ENCODE peak calls at places on chromosomes 6 and 20, in five cellular contexts. R, U, N, T and J are unnamed samples.

GRCh38 chr6:100137759-100138158 is 143.7 kb upstream of the MCHR2 start:
- DNase-seq in U (no peak), N (no peak), R (no peak), T (no peak), J (no peak)

GRCh38 chr20:58715709-58716475 is 23.3 kb downstream of the NPEPL1 start:
- DNase-seq in N (no peak), U (no peak), R (no peak), T (no peak), J (peak; percentile 54)

GRCh38 chr20:20837574-20838021 is 125.2 kb upstream of the RALGAPA2 start:
- DNase-seq in R (peak; percentile 69), T (peak; percentile 60), U (peak; percentile 80), N (no peak), J (no peak)

GRCh38 chr20:62032606-62033368 is 32.9 kb downstream of the TAF4 start:
- DNase-seq in T (no peak), N (no peak), R (no peak), U (no peak), J (no peak)

GRCh38 chr20:8095648-8096572 is 36.2 kb upstream of the PLCB1 start:
- DNase-seq in U (no peak), R (no peak), T (no peak), N (no peak), J (no peak)

GRCh38 chr6:144566868-144567615 is 281.9 kb downstream of the UTRN start:
- DNase-seq in R (no peak), N (no peak), T (no peak), U (no peak), J (no peak)

GRCh38 chr6:152110878-152111820 is 303.7 kb downstream of the ESR1 start:
- DNase-seq in U (no peak), N (no peak), R (no peak), T (no peak), J (no peak)

GRCh38 chr6:157763129-157763893 is 59.7 kb upstream of the SNX9 start:
- DNase-seq in N (no peak), U (peak; percentile 82), R (no peak), T (peak; percentile 88), J (peak; percentile 81)

GRCh38 chr6:167548451-167548850 is 223.6 kb downstream of the TTLL2 start:
- DNase-seq in U (no peak), T (no peak), N (no peak), R (no peak), J (no peak)

GRCh38 chr6:13412639-13413465 is 74.5 kb downstream of the GFOD1 start:
- DNase-seq in N (no peak), U (no peak), T (peak; percentile 80), R (no peak), J (no peak)

GRCh38 chr20:41047975-41048305 is 19.3 kb downstream of the TOP1 start:
- DNase-seq in R (no peak), N (no peak), U (no peak), T (no peak), J (no peak)

DNA sequence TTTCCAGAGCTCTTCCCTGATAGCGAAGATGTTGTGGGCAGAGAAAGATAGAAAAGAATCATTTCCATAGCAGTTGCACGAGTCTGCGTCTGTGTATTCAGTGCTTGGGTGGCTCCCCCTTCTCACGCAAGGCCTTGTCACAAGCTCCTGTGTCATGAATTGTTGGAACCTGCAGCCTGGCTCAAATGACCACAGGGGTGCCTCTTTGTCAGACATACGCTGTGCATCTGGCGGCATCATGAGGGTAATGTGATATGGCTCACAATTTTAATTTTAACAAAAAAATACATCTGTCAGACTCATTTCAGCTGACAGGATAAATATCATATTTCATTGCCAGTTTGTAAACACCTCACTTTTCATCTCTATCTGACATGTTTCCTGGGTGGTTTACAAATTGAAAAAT is 90.8 kb downstream of the CAP2 start:
- DNase-seq in R (no peak), T (no peak), N (no peak), U (no peak), J (no peak)
- TF ChIP-seq POLR2AphosphoS5 in R (no peak), T (no peak), N (no peak), U (no peak), J (no peak)

GRCh38 chr6:67165606-67166005 is 1458.6 kb upstream of the EYS start:
- DNase-seq in N (no peak), U (no peak), T (no peak), R (no peak), J (no peak)

GRCh38 chr6:67160820-67161219 is 1453.8 kb upstream of the EYS start:
- DNase-seq in U (no peak), N (no peak), T (no peak), R (no peak), J (no peak)
- TF ChIP-seq POLR2AphosphoS5 in U (no peak), N (no peak), T (no peak), R (no peak), J (no peak)

GRCh38 chr6:18387061-18387721 is at the start of gene RNF144B:
- DNase-seq in U (peak; percentile 93), N (peak; percentile 12), T (peak; percentile 94), R (peak; percentile 92), J (peak; percentile 85)
- TF ChIP-seq POLR2AphosphoS5 in U (peak; percentile 63), N (no peak), T (peak; percentile 53), R (peak; percentile 47), J (peak; percentile 80)

DNA sequence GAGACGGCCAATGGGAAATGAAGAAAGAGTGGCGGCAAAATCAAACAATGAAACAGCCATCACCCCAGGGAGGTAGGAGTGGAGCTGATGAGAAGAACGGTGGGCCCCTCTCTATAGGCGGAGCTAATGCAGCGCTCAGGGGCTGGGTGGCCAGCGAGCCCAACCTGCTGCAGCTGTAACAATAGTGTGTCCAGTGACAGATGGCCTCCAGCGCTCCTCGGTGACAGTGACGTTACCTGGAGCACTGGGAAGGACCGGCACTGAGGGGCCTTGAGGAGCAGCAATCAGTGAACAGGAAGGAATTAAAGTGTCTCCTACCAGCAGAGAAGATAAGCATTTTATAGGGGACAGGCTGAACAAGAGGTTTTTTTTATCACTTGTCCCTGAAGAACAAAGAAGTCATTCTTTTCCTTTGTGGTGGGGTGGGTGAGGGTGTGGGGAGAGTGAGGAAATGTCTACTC is 81.6 kb downstream of the FOXA2 start:
- DNase-seq in T (peak; percentile 75), U (no peak), N (no peak), R (no peak), J (no peak)
- TF ChIP-seq POLR2AphosphoS5 in T (no peak), U (no peak), N (no peak), R (no peak), J (no peak)

DNA sequence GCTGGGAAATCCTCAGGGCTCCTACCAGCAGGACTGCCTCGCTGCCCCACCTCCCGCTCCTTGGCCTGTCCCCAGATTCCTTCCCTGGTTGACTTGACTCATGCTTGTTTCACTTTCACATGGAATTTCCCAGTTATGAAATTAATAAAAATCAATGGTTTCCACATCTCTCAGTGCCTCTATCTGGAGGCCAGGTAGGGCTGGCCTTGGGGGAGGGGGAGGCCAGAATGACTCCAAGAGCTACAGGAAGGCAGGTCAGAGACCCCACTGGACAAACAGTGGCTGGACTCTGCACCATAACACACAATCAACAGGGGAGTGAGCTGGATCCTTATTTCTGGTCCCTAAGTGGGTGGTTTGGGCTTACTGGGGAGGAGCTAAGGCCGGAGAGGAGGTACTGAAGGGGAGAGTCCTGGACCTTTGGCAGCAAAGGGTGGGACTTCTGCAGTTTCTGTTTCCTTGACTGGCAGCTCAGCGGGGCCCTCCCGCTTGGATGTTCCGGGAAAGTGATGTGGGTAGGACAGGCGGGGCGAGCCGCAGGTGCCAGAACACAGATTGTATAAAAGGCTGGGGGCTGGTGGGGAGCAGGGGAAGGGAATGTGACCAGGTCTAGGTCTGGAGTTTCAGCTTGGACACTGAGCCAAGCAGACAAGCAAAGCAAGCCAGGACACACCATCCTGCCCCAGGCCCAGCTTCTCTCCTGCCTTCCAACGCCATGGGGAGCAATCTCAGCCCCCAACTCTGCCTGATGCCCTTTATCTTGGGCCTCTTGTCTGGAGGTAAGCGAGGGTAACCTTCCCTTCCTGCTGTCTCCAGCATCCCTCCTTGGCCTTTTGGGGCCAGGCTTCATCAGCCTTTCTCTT is at the start of gene CFB:
- DNase-seq in T (peak; percentile 100), R (no peak), U (peak; percentile 46), N (no peak), J (peak; percentile 93)
- TF ChIP-seq POLR2AphosphoS5 in T (peak; percentile 94), R (no peak), U (no peak), N (no peak), J (peak; percentile 39)